ENCODE peak calls at places on chromosomes 2 and 18, in four cellular contexts. B is adrenal gland, M is heart left ventricle, O is tibial nerve. L is an unnamed sample.

GRCh38 chr2:73983322-73984202 is 1.1 kb upstream of the TET3 start:
- DNase-seq in M (no peak), B (no peak), O (no peak), L (no peak)

GRCh38 chr2:199405241-199405640 is 52.5 kb downstream of the SATB2 start:
- DNase-seq in O (no peak), M (no peak), B (no peak), L (no peak)

GRCh38 chr2:27054721-27055120 is 3.3 kb downstream of the AGBL5 start:
- DNase-seq in O (no peak), B (no peak), M (no peak), L (no peak)

GRCh38 chr2:121316986-121317385 is 32.0 kb upstream of the TFCP2L1 start:
- DNase-seq in B (no peak), O (no peak), M (no peak), L (no peak)

GRCh38 chr2:47404356-47404755 is 1.4 kb downstream of the MSH2 start:
- DNase-seq in B (no peak), M (no peak), O (no peak), L (no peak)

GRCh38 chr2:128701443-128701842 is 382.8 kb upstream of the HS6ST1 start:
- DNase-seq in B (no peak), M (no peak), O (no peak), L (no peak)

GRCh38 chr18:75438891-75439290 is 11.4 kb upstream of the SMIM21 start:
- DNase-seq in B (no peak), O (no peak), M (no peak), L (no peak)

GRCh38 chr2:202165945-202166344 is 72.5 kb downstream of the SUMO1 start:
- DNase-seq in O (no peak), B (no peak), M (no peak), L (no peak)

GRCh38 chr2:142874293-142874814 is 3.1 kb upstream of the KYNU start:
- DNase-seq in M (no peak), O (no peak), B (peak), L (no peak)

GRCh38 chr2:154259030-154259429 is 387.3 kb downstream of the GALNT13 start:
- DNase-seq in M (no peak), O (no peak), B (no peak), L (no peak)

GRCh38 chr2:123073956-123074355 is 951.1 kb upstream of the CNTNAP5 start:
- DNase-seq in B (no peak), M (no peak), O (no peak), L (no peak)

GRCh38 chr2:223621901-223622300 is 19.7 kb upstream of the SCG2 start:
- DNase-seq in B (no peak), M (no peak), O (no peak), L (no peak)
- TF ChIP-seq POLR2A in B (no peak), M (no peak), O (no peak), L (no peak)

GRCh38 chr2:10132043-10132575 is 9.6 kb downstream of the RRM2 start:
- DNase-seq in M (no peak), B (no peak), O (no peak), L (no peak)
- TF ChIP-seq POLR2A in M (no peak), B (no peak), O (no peak), L (no peak)

GRCh38 chr2:28390857-28391563 is 1.6 kb upstream of the FOSL2 start:
- DNase-seq in B (peak), O (peak), M (peak), L (peak)

GRCh38 chr2:28392297-28393114 is at the start of gene FOSL2:
- DNase-seq in B (peak), M (peak), O (peak), L (peak)

GRCh38 chr2:28393115-28393836 is 618 bp downstream of the FOSL2 start:
- DNase-seq in M (peak), B (peak), O (peak), L (peak)

GRCh38 chr2:28390241-28390856 is 2.3 kb upstream of the FOSL2 start:
- DNase-seq in O (peak), B (peak), M (peak), L (peak)

GRCh38 chr2:28391564-28392296 is 928 bp upstream of the FOSL2 start:
- DNase-seq in B (peak), M (peak), O (peak), L (peak)
- TF ChIP-seq POLR2A in B (peak), M (peak), O (peak), L (peak)

GRCh38 chr2:39436592-39437521 is at the start of gene MAP4K3:
- DNase-seq in O (peak), B (peak), M (peak), L (peak)
- TF ChIP-seq POLR2A in O (peak), B (peak), M (peak), L (peak)

DNA sequence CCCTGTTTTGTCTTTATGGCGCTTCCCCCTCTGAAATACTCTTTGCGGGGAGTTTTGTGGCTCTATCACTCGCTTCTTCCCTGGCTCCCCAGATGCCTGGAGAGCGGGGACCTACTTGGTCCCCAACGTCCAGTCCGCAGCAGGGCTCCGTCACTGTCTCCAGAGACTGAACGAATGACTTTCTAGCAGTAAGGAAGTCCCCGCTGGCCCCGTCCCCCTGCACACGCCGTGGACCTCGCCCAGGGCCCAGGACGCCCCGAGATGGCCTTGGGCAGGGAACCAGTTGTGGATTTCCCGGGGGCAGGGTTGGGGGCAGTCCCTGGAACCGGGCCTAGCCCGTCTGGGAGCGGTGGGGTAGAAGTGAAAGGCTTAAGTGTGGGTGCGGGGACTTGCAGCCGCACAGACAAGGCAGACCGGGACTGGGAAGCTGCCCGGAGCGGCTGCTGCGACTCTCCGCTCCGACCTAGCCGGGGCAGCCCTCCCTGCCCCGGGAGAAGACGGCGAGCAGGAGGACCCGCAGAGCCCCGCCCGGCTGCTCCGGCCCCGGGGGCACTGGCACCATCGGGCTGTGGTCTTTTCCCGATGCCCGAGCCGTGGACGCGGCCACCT is 821 bp upstream of the EPHA4 start:
- DNase-seq in M (peak), O (no peak), B (peak), L (peak)
- TF ChIP-seq POLR2A in M (peak), O (no peak), B (no peak), L (no peak)

DNA sequence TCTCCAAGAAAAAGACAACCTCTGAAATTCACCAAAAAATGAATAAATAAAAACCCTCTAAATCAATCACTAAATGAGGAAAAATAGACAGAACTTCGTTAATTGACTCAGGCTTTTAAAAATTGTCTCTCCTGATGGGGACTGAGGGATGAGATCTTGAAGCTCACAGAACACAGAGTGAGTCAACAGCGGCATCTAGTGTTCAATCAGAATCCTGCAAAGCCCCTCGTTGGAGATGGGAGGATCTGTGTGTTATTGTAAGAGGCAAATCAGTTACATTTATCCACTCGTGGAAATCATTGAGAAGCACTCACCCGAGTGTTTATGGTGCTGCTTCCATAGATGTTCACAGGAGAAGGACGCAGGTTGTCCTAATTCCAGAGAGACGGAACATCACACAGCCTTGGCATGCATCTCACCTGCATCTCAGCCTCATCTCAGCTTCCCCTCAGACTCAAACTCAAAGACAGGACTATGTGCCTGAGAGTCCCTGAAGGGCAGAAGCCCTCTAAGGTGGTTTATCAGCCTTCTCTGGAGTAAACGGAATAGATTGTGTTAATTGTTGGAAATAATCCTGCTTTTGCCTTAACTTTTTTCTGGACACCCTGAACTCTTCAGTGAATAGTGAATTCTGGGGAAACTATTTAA is 82.0 kb downstream of the MREG start:
- DNase-seq in M (peak), O (peak), B (peak), L (peak)
- TF ChIP-seq POLR2A in M (no peak), O (no peak), B (no peak), L (no peak)

DNA sequence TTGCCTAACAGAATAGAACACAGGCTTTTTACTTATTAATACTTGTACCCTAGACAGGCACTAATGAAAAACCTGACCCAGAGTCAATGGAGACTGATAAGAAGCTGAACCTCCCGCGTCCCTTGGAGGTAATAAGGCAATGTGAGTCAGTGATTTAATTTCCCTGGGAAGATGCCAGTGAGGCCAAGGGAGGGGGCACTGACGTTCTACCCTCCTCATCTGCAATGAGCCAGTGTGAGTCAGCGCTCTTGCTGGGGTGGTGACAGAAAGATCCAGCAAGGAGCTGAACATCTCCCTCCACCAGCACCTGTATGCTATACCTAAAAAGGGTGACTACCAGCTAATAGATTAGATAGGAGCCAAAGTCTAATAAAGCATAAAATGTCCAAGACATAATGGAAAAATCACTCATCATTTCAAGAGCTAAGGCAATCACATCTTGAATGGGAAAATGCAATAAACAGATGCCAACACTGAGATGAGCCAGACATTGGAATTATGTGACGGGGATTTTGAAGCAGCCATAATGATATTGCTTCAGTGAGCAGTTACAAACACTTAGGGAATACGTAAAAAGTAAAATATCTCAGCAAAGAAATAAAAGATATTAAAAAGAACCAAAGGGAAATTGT is 116.9 kb downstream of the TPGS2 start:
- DNase-seq in M (peak), B (peak), O (no peak), L (no peak)
- TF ChIP-seq POLR2A in M (no peak), B (no peak), O (no peak), L (no peak)

GRCh38 chr2:112627060-112628040 is 18.4 kb upstream of the SLC20A1 start:
- DNase-seq in O (no peak), M (peak), B (peak), L (no peak)
- TF ChIP-seq POLR2A in O (no peak), M (peak), B (no peak), L (no peak)

GRCh38 chr18:77006305-77007175 is 126.0 kb downstream of the MBP start:
- DNase-seq in M (no peak), B (no peak), O (no peak), L (no peak)

GRCh38 chr18:77007251-77007650 is 125.3 kb downstream of the MBP start:
- DNase-seq in M (no peak), B (no peak), O (no peak), L (no peak)

GRCh38 chr18:77009675-77010074 is 122.9 kb downstream of the MBP start:
- DNase-seq in B (no peak), O (no peak), M (no peak), L (no peak)

GRCh38 chr18:77008576-77009315 is 123.8 kb downstream of the MBP start:
- DNase-seq in B (no peak), M (no peak), O (no peak), L (no peak)

GRCh38 chr18:77008006-77008405 is 124.6 kb downstream of the MBP start:
- DNase-seq in M (no peak), O (no peak), B (no peak), L (no peak)
- TF ChIP-seq POLR2A in M (no peak), O (no peak), B (no peak), L (no peak)

GRCh38 chr18:51197661-51198424 is at the start of gene MEX3C:
- DNase-seq in O (peak), M (peak), B (peak), L (peak)
- TF ChIP-seq POLR2A in O (peak), M (peak), B (no peak), L (peak)

L was measured in ovary.